ENCODE peak calls at places on chromosomes 4 and X, in seven cellular contexts. O is stimulated activated CD8-positive, alpha-beta memory T cell treated with anti-CD3 and anti-CD28 coated beads, Interleukin-4, amount 100 ng/mL, for 48 hours; J is fibroblast of mammary gland; E is thyroid gland; R is fibroblast of lung; D is PC-3; A is endothelial cell. U is an unnamed sample.

GRCh38 chr4:54093609-54094240 is 6.2 kb upstream of the GSX2 start:
- DNase-seq in R (no peak), J (no peak), A (no peak), O (peak; percentile 53), E (no peak), D (no peak), U (no peak)

GRCh38 chrX:107684956-107685385 is 56.7 kb downstream of the PRPS1 start:
- DNase-seq in O (peak; percentile 30), J (peak; percentile 87), D (no peak), E (peak; percentile 89), R (peak; percentile 73), A (peak; percentile 11), U (no peak)

GRCh38 chr4:86594559-86595425 is 677 bp downstream of the PTPN13 start:
- DNase-seq in E (peak; percentile 40), J (peak; percentile 91), D (peak; percentile 53), O (peak; percentile 36), R (peak; percentile 86), A (peak; percentile 55), U (no peak)

GRCh38 chrX:112826020-112826419 is 14.6 kb downstream of the AMOT start:
- DNase-seq in J (peak; percentile 13), A (no peak), O (no peak), R (peak; percentile 24), D (no peak), E (no peak), U (no peak)

GRCh38 chr4:1023895-1024740 is 12.7 kb downstream of the FGFRL1 start:
- DNase-seq in E (no peak), J (no peak), A (no peak), R (no peak), O (no peak), D (no peak), U (no peak)

GRCh38 chr4:836781-837301 is 10.9 kb upstream of the CPLX1 start:
- DNase-seq in O (no peak), R (no peak), E (no peak), D (no peak), J (no peak), A (no peak), U (no peak)

GRCh38 chrX:110008001-110008635 is 5.2 kb downstream of the TMEM164 start:
- DNase-seq in E (no peak), D (no peak), R (no peak), O (no peak), A (no peak), J (no peak), U (no peak)

GRCh38 chrX:46683023-46683422 is 75.9 kb downstream of the SLC9A7 start:
- DNase-seq in J (no peak), O (no peak), R (no peak), A (no peak), D (peak; percentile 29), E (peak; percentile 12), U (no peak)

GRCh38 chr4:54913751-54914526 is 211.5 kb downstream of the KDR start:
- DNase-seq in J (no peak), A (peak; percentile 44), R (no peak), O (no peak), E (no peak), D (peak; percentile 68), U (no peak)

GRCh38 chr4:113760094-113760851 is 1.3 kb downstream of the CAMK2D start:
- DNase-seq in E (peak; percentile 53), D (peak; percentile 40), J (peak; percentile 63), R (peak; percentile 67), O (peak; percentile 53), A (no peak), U (no peak)

GRCh38 chrX:81615979-81616378 is 414.1 kb downstream of the SH3BGRL start:
- DNase-seq in O (no peak), J (no peak), A (no peak), D (no peak), R (no peak), E (no peak), U (no peak)

GRCh38 chrX:33336783-33337182 is 125.4 kb upstream of the DMD start:
- DNase-seq in E (peak; percentile 4), R (peak; percentile 39), J (peak; percentile 29), A (no peak), O (no peak), D (peak; percentile 29), U (no peak)